ENCODE peak calls at places on chromosome 1, in eight cellular contexts. One of them, this sample, is unnamed.

GRCh38 chr1:56133517-56134472 is 445.6 kb downstream of the PLPP3 start:
- DNase-seq in fibroblast of the conjunctiva: no peak
- DNase-seq in stimulated activated CD4-positive, alpha-beta T cell treated with anti-CD3 and anti-CD28 coated beads, TNF-alpha, amount 100 ng/mL, for 24 hours: no peak
- DNase-seq in activated CD4-positive, alpha-beta T cell treated with anti-CD3 and anti-CD28 coated beads for 1 hour: no peak
- DNase-seq in DMS53: peak; percentile 28
- DNase-seq in anterior cingulate cortex: no peak
- DNase-seq in natural killer cell treated with Interleukin-12 subunit alpha and Interleukin-12 subunit beta and Interleukin-15 and Interleukin-18, amount 100 ng/mL, for 72 hours: no peak
- DNase-seq in NCI-H1048: no peak
- DNase-seq in this sample: no peak

GRCh38 chr1:61754545-61754944 is 12.3 kb downstream of the PATJ start:
- DNase-seq in fibroblast of the conjunctiva: no peak
- DNase-seq in stimulated activated CD4-positive, alpha-beta T cell treated with anti-CD3 and anti-CD28 coated beads, TNF-alpha, amount 100 ng/mL, for 24 hours: no peak
- DNase-seq in activated CD4-positive, alpha-beta T cell treated with anti-CD3 and anti-CD28 coated beads for 1 hour: no peak
- DNase-seq in DMS53: peak; percentile 85
- DNase-seq in anterior cingulate cortex: no peak
- DNase-seq in natural killer cell treated with Interleukin-12 subunit alpha and Interleukin-12 subunit beta and Interleukin-15 and Interleukin-18, amount 100 ng/mL, for 72 hours: no peak
- DNase-seq in NCI-H1048: no peak
- DNase-seq in this sample: peak; percentile 30

GRCh38 chr1:24526940-24527542 is 24.4 kb downstream of the RCAN3 start:
- DNase-seq in fibroblast of the conjunctiva: no peak
- DNase-seq in stimulated activated CD4-positive, alpha-beta T cell treated with anti-CD3 and anti-CD28 coated beads, TNF-alpha, amount 100 ng/mL, for 24 hours: no peak
- DNase-seq in activated CD4-positive, alpha-beta T cell treated with anti-CD3 and anti-CD28 coated beads for 1 hour: peak; percentile 24
- DNase-seq in DMS53: peak; percentile 59
- DNase-seq in anterior cingulate cortex: no peak
- DNase-seq in natural killer cell treated with Interleukin-12 subunit alpha and Interleukin-12 subunit beta and Interleukin-15 and Interleukin-18, amount 100 ng/mL, for 72 hours: no peak
- DNase-seq in NCI-H1048: no peak
- DNase-seq in this sample: peak; percentile 40

GRCh38 chr1:23470282-23471070 is 13.5 kb downstream of the ASAP3 start:
- DNase-seq in fibroblast of the conjunctiva: peak; percentile 85
- DNase-seq in stimulated activated CD4-positive, alpha-beta T cell treated with anti-CD3 and anti-CD28 coated beads, TNF-alpha, amount 100 ng/mL, for 24 hours: no peak
- DNase-seq in activated CD4-positive, alpha-beta T cell treated with anti-CD3 and anti-CD28 coated beads for 1 hour: no peak
- DNase-seq in DMS53: no peak
- DNase-seq in anterior cingulate cortex: no peak
- DNase-seq in natural killer cell treated with Interleukin-12 subunit alpha and Interleukin-12 subunit beta and Interleukin-15 and Interleukin-18, amount 100 ng/mL, for 72 hours: no peak
- DNase-seq in NCI-H1048: no peak
- DNase-seq in this sample: no peak

GRCh38 chr1:42732126-42732680 is 7.8 kb downstream of the CLDN19 start:
- DNase-seq in fibroblast of the conjunctiva: no peak
- DNase-seq in stimulated activated CD4-positive, alpha-beta T cell treated with anti-CD3 and anti-CD28 coated beads, TNF-alpha, amount 100 ng/mL, for 24 hours: no peak
- DNase-seq in activated CD4-positive, alpha-beta T cell treated with anti-CD3 and anti-CD28 coated beads for 1 hour: no peak
- DNase-seq in DMS53: no peak
- DNase-seq in anterior cingulate cortex: no peak
- DNase-seq in natural killer cell treated with Interleukin-12 subunit alpha and Interleukin-12 subunit beta and Interleukin-15 and Interleukin-18, amount 100 ng/mL, for 72 hours: no peak
- DNase-seq in NCI-H1048: no peak
- DNase-seq in this sample: no peak

GRCh38 chr1:157198619-157199420 is 60.6 kb upstream of the ETV3 start:
- DNase-seq in fibroblast of the conjunctiva: no peak
- DNase-seq in stimulated activated CD4-positive, alpha-beta T cell treated with anti-CD3 and anti-CD28 coated beads, TNF-alpha, amount 100 ng/mL, for 24 hours: no peak
- DNase-seq in activated CD4-positive, alpha-beta T cell treated with anti-CD3 and anti-CD28 coated beads for 1 hour: no peak
- DNase-seq in DMS53: peak; percentile 63
- DNase-seq in anterior cingulate cortex: no peak
- DNase-seq in natural killer cell treated with Interleukin-12 subunit alpha and Interleukin-12 subunit beta and Interleukin-15 and Interleukin-18, amount 100 ng/mL, for 72 hours: no peak
- DNase-seq in NCI-H1048: no peak
- DNase-seq in this sample: peak; percentile 35

GRCh38 chr1:113452921-113453770 is 62.8 kb downstream of the MAGI3 start:
- DNase-seq in fibroblast of the conjunctiva: peak; percentile 52
- DNase-seq in stimulated activated CD4-positive, alpha-beta T cell treated with anti-CD3 and anti-CD28 coated beads, TNF-alpha, amount 100 ng/mL, for 24 hours: no peak
- DNase-seq in activated CD4-positive, alpha-beta T cell treated with anti-CD3 and anti-CD28 coated beads for 1 hour: no peak
- DNase-seq in DMS53: peak; percentile 70
- DNase-seq in anterior cingulate cortex: no peak
- DNase-seq in natural killer cell treated with Interleukin-12 subunit alpha and Interleukin-12 subunit beta and Interleukin-15 and Interleukin-18, amount 100 ng/mL, for 72 hours: no peak
- DNase-seq in NCI-H1048: no peak
- DNase-seq in this sample: peak; percentile 66

GRCh38 chr1:167500283-167500860 is 18.0 kb downstream of the CD247 start:
- DNase-seq in fibroblast of the conjunctiva: no peak
- DNase-seq in stimulated activated CD4-positive, alpha-beta T cell treated with anti-CD3 and anti-CD28 coated beads, TNF-alpha, amount 100 ng/mL, for 24 hours: no peak
- DNase-seq in activated CD4-positive, alpha-beta T cell treated with anti-CD3 and anti-CD28 coated beads for 1 hour: no peak
- DNase-seq in DMS53: no peak
- DNase-seq in anterior cingulate cortex: no peak
- DNase-seq in natural killer cell treated with Interleukin-12 subunit alpha and Interleukin-12 subunit beta and Interleukin-15 and Interleukin-18, amount 100 ng/mL, for 72 hours: peak; percentile 51
- DNase-seq in NCI-H1048: no peak
- DNase-seq in this sample: no peak

GRCh38 chr1:96545935-96546656 is 175.5 kb upstream of the PTBP2 start:
- DNase-seq in fibroblast of the conjunctiva: no peak
- DNase-seq in stimulated activated CD4-positive, alpha-beta T cell treated with anti-CD3 and anti-CD28 coated beads, TNF-alpha, amount 100 ng/mL, for 24 hours: no peak
- DNase-seq in activated CD4-positive, alpha-beta T cell treated with anti-CD3 and anti-CD28 coated beads for 1 hour: no peak
- DNase-seq in DMS53: no peak
- DNase-seq in anterior cingulate cortex: no peak
- DNase-seq in natural killer cell treated with Interleukin-12 subunit alpha and Interleukin-12 subunit beta and Interleukin-15 and Interleukin-18, amount 100 ng/mL, for 72 hours: no peak
- DNase-seq in NCI-H1048: no peak
- DNase-seq in this sample: no peak

This sample was measured in HT-29.